ENCODE peak calls at places on chromosomes 12 and 14, in eight cellular contexts. One of them, this sample, is unnamed.
A peak's percentile ranks its signal among the peaks of the same experiment; 100 is the strongest.

GRCh38 chr14:105933238-105933637 is 406.9 kb downstream of the TMEM121 start:
- DNase-seq in GM12891: no peak
- DNase-seq in upper lobe of left lung: no peak
- DNase-seq in H1: no peak
- DNase-seq in stomach: peak; percentile 20
- DNase-seq in SK-N-SH: no peak
- DNase-seq in GM23338: no peak
- DNase-seq in HepG2: no peak
- DNase-seq in this sample: no peak

GRCh38 chr14:101032433-101032832 is 128.9 kb upstream of the RTL1 start:
- DNase-seq in GM12891: no peak
- DNase-seq in SK-N-SH: no peak
- DNase-seq in upper lobe of left lung: peak; percentile 4
- DNase-seq in HepG2: no peak
- DNase-seq in H1: no peak
- DNase-seq in GM23338: no peak
- DNase-seq in stomach: no peak
- DNase-seq in this sample: no peak

GRCh38 chr14:72800848-72801370 is 93.0 kb downstream of the DPF3 start:
- DNase-seq in GM12891: no peak
- DNase-seq in HepG2: no peak
- DNase-seq in upper lobe of left lung: no peak
- DNase-seq in H1: no peak
- DNase-seq in stomach: no peak
- DNase-seq in SK-N-SH: no peak
- DNase-seq in GM23338: no peak
- DNase-seq in this sample: no peak

GRCh38 chr14:58918066-58918465 is 270.4 kb upstream of the DAAM1 start:
- DNase-seq in SK-N-SH: no peak
- DNase-seq in HepG2: no peak
- DNase-seq in GM12891: no peak
- DNase-seq in upper lobe of left lung: no peak
- DNase-seq in H1: no peak
- DNase-seq in stomach: no peak
- DNase-seq in GM23338: no peak
- DNase-seq in this sample: no peak

GRCh38 chr12:44875417-44875953 is 630 bp downstream of the NELL2 start:
- DNase-seq in GM23338: peak; percentile 68
- DNase-seq in GM12891: no peak
- DNase-seq in stomach: no peak
- DNase-seq in SK-N-SH: peak; percentile 55
- DNase-seq in H1: no peak
- DNase-seq in HepG2: no peak
- DNase-seq in upper lobe of left lung: no peak
- DNase-seq in this sample: no peak

GRCh38 chr14:105889666-105890473 is 363.5 kb downstream of the TMEM121 start:
- DNase-seq in GM12891: no peak
- DNase-seq in HepG2: no peak
- DNase-seq in upper lobe of left lung: peak; percentile 12
- DNase-seq in SK-N-SH: peak; percentile 80
- DNase-seq in H1: no peak
- DNase-seq in GM23338: no peak
- DNase-seq in stomach: no peak
- DNase-seq in this sample: no peak

GRCh38 chr12:41596190-41596589 is 408.1 kb downstream of the PDZRN4 start:
- DNase-seq in HepG2: no peak
- DNase-seq in GM12891: no peak
- DNase-seq in stomach: no peak
- DNase-seq in SK-N-SH: no peak
- DNase-seq in GM23338: no peak
- DNase-seq in upper lobe of left lung: no peak
- DNase-seq in H1: no peak
- DNase-seq in this sample: no peak

GRCh38 chr12:65039306-65039705 is 81.8 kb downstream of the WIF1 start:
- DNase-seq in GM23338: peak; percentile 52
- DNase-seq in upper lobe of left lung: no peak
- DNase-seq in stomach: no peak
- DNase-seq in GM12891: no peak
- DNase-seq in SK-N-SH: no peak
- DNase-seq in HepG2: no peak
- DNase-seq in H1: no peak
- DNase-seq in this sample: no peak

GRCh38 chr12:25644964-25645363 is 91.9 kb upstream of the LMNTD1 start:
- DNase-seq in GM12891: no peak
- DNase-seq in H1: no peak
- DNase-seq in HepG2: no peak
- DNase-seq in stomach: no peak
- DNase-seq in GM23338: no peak
- DNase-seq in SK-N-SH: peak; percentile 43
- DNase-seq in upper lobe of left lung: no peak
- DNase-seq in this sample: no peak

GRCh38 chr12:30251546-30251945 is 444.1 kb downstream of the IPO8 start:
- DNase-seq in GM23338: peak; percentile 6
- DNase-seq in GM12891: no peak
- DNase-seq in SK-N-SH: no peak
- DNase-seq in stomach: no peak
- DNase-seq in upper lobe of left lung: no peak
- DNase-seq in HepG2: no peak
- DNase-seq in H1: no peak
- DNase-seq in this sample: no peak

GRCh38 chr12:56086096-56086495 is 6.1 kb downstream of the ERBB3 start:
- DNase-seq in stomach: peak; percentile 82
- DNase-seq in GM12891: no peak
- DNase-seq in GM23338: peak; percentile 12
- DNase-seq in HepG2: no peak
- DNase-seq in SK-N-SH: no peak
- DNase-seq in upper lobe of left lung: peak; percentile 79
- DNase-seq in H1: no peak
- DNase-seq in this sample: no peak

GRCh38 chr12:62006076-62006732 is 254.0 kb upstream of the USP15 start:
- DNase-seq in SK-N-SH: peak; percentile 49
- DNase-seq in GM23338: peak; percentile 73
- DNase-seq in stomach: no peak
- DNase-seq in HepG2: peak; percentile 34
- DNase-seq in H1: no peak
- DNase-seq in upper lobe of left lung: no peak
- DNase-seq in GM12891: peak; percentile 20
- DNase-seq in this sample: peak; percentile 37

GRCh38 chr14:19878029-19878642 is 3.2 kb downstream of the OR4K2 start:
- DNase-seq in stomach: no peak
- DNase-seq in HepG2: peak; percentile 30
- DNase-seq in SK-N-SH: peak; percentile 19
- DNase-seq in GM12891: no peak
- DNase-seq in upper lobe of left lung: no peak
- DNase-seq in GM23338: peak; percentile 58
- DNase-seq in H1: no peak
- DNase-seq in this sample: peak; percentile 6

GRCh38 chr14:105885561-105886320 is 359.4 kb downstream of the TMEM121 start:
- DNase-seq in upper lobe of left lung: peak; percentile 17
- DNase-seq in HepG2: no peak
- DNase-seq in GM23338: no peak
- DNase-seq in stomach: peak; percentile 16
- DNase-seq in GM12891: no peak
- DNase-seq in H1: no peak
- DNase-seq in SK-N-SH: no peak
- DNase-seq in this sample: no peak

GRCh38 chr12:125137776-125138344 is 72.6 kb downstream of the AACS start:
- DNase-seq in H1: no peak
- DNase-seq in GM23338: no peak
- DNase-seq in SK-N-SH: no peak
- DNase-seq in upper lobe of left lung: no peak
- DNase-seq in HepG2: peak; percentile 60
- DNase-seq in stomach: no peak
- DNase-seq in GM12891: no peak
- DNase-seq in this sample: no peak

GRCh38 chr14:69580009-69580577 is 5.4 kb upstream of the CCDC177 start:
- DNase-seq in SK-N-SH: peak; percentile 40
- DNase-seq in HepG2: peak; percentile 95
- DNase-seq in upper lobe of left lung: no peak
- DNase-seq in H1: no peak
- DNase-seq in GM12891: no peak
- DNase-seq in stomach: peak; percentile 30
- DNase-seq in GM23338: peak; percentile 88
- DNase-seq in this sample: no peak
- TF ChIP-seq POLR2AphosphoS5 in SK-N-SH: no peak
- TF ChIP-seq POLR2AphosphoS5 in HepG2: no peak
- TF ChIP-seq POLR2AphosphoS5 in upper lobe of left lung: peak; percentile 49
- TF ChIP-seq POLR2AphosphoS5 in H1: no peak
- TF ChIP-seq POLR2AphosphoS5 in GM12891: no peak
- TF ChIP-seq POLR2AphosphoS5 in stomach: peak; percentile 74
- TF ChIP-seq POLR2AphosphoS5 in GM23338: no peak
- TF ChIP-seq POLR2AphosphoS5 in this sample: no peak

GRCh38 chr14:103870144-103870876 is 22.9 kb upstream of the PPP1R13B start:
- DNase-seq in GM23338: no peak
- DNase-seq in GM12891: no peak
- DNase-seq in upper lobe of left lung: no peak
- DNase-seq in H1: no peak
- DNase-seq in stomach: peak; percentile 66
- DNase-seq in HepG2: no peak
- DNase-seq in SK-N-SH: peak; percentile 42
- DNase-seq in this sample: no peak

GRCh38 chr14:103870891-103871595 is 23.7 kb upstream of the PPP1R13B start:
- DNase-seq in HepG2: no peak
- DNase-seq in GM12891: no peak
- DNase-seq in upper lobe of left lung: no peak
- DNase-seq in H1: no peak
- DNase-seq in SK-N-SH: no peak
- DNase-seq in GM23338: no peak
- DNase-seq in stomach: no peak
- DNase-seq in this sample: no peak

GRCh38 chr14:103869406-103870143 is 22.2 kb upstream of the PPP1R13B start:
- DNase-seq in H1: no peak
- DNase-seq in GM23338: no peak
- DNase-seq in GM12891: no peak
- DNase-seq in upper lobe of left lung: no peak
- DNase-seq in HepG2: no peak
- DNase-seq in SK-N-SH: peak; percentile 46
- DNase-seq in stomach: no peak
- DNase-seq in this sample: no peak

GRCh38 chr14:103872492-103873113 is 25.2 kb upstream of the PPP1R13B start:
- DNase-seq in HepG2: no peak
- DNase-seq in GM23338: peak; percentile 54
- DNase-seq in GM12891: no peak
- DNase-seq in upper lobe of left lung: no peak
- DNase-seq in H1: no peak
- DNase-seq in SK-N-SH: no peak
- DNase-seq in stomach: no peak
- DNase-seq in this sample: no peak

GRCh38 chr14:103871596-103872480 is 24.5 kb upstream of the PPP1R13B start:
- DNase-seq in H1: no peak
- DNase-seq in stomach: peak; percentile 91
- DNase-seq in SK-N-SH: no peak
- DNase-seq in GM12891: peak; percentile 91
- DNase-seq in upper lobe of left lung: peak; percentile 90
- DNase-seq in HepG2: no peak
- DNase-seq in GM23338: peak; percentile 81
- DNase-seq in this sample: no peak
- TF ChIP-seq POLR2AphosphoS5 in H1: no peak
- TF ChIP-seq POLR2AphosphoS5 in stomach: peak; percentile 62
- TF ChIP-seq POLR2AphosphoS5 in SK-N-SH: no peak
- TF ChIP-seq POLR2AphosphoS5 in GM12891: no peak
- TF ChIP-seq POLR2AphosphoS5 in upper lobe of left lung: no peak
- TF ChIP-seq POLR2AphosphoS5 in HepG2: no peak
- TF ChIP-seq POLR2AphosphoS5 in GM23338: peak; percentile 61
- TF ChIP-seq POLR2AphosphoS5 in this sample: no peak

GRCh38 chr12:123131291-123131831 is 19.5 kb downstream of the PITPNM2 start:
- DNase-seq in H1: no peak
- DNase-seq in SK-N-SH: no peak
- DNase-seq in stomach: no peak
- DNase-seq in upper lobe of left lung: no peak
- DNase-seq in GM12891: no peak
- DNase-seq in HepG2: no peak
- DNase-seq in GM23338: no peak
- DNase-seq in this sample: no peak

GRCh38 chr12:123122649-123123048 is 28.2 kb downstream of the PITPNM2 start:
- DNase-seq in GM12891: no peak
- DNase-seq in upper lobe of left lung: no peak
- DNase-seq in stomach: no peak
- DNase-seq in SK-N-SH: no peak
- DNase-seq in HepG2: no peak
- DNase-seq in GM23338: no peak
- DNase-seq in H1: no peak
- DNase-seq in this sample: no peak

GRCh38 chr12:123129651-123130050 is 21.2 kb downstream of the PITPNM2 start:
- DNase-seq in GM23338: no peak
- DNase-seq in H1: no peak
- DNase-seq in HepG2: no peak
- DNase-seq in GM12891: no peak
- DNase-seq in stomach: no peak
- DNase-seq in SK-N-SH: no peak
- DNase-seq in upper lobe of left lung: no peak
- DNase-seq in this sample: no peak

GRCh38 chr12:123121670-123122069 is 29.2 kb downstream of the PITPNM2 start:
- DNase-seq in stomach: no peak
- DNase-seq in SK-N-SH: no peak
- DNase-seq in upper lobe of left lung: no peak
- DNase-seq in GM12891: no peak
- DNase-seq in H1: no peak
- DNase-seq in GM23338: no peak
- DNase-seq in HepG2: no peak
- DNase-seq in this sample: no peak

GRCh38 chr12:123126294-123127144 is 24.4 kb downstream of the PITPNM2 start:
- DNase-seq in GM12891: no peak
- DNase-seq in upper lobe of left lung: no peak
- DNase-seq in GM23338: no peak
- DNase-seq in SK-N-SH: no peak
- DNase-seq in H1: peak; percentile 19
- DNase-seq in stomach: peak; percentile 33
- DNase-seq in HepG2: peak; percentile 83
- DNase-seq in this sample: no peak
- TF ChIP-seq POLR2AphosphoS5 in GM12891: no peak
- TF ChIP-seq POLR2AphosphoS5 in upper lobe of left lung: peak; percentile 56
- TF ChIP-seq POLR2AphosphoS5 in GM23338: no peak
- TF ChIP-seq POLR2AphosphoS5 in SK-N-SH: peak; percentile 60
- TF ChIP-seq POLR2AphosphoS5 in H1: no peak
- TF ChIP-seq POLR2AphosphoS5 in stomach: peak; percentile 77
- TF ChIP-seq POLR2AphosphoS5 in HepG2: no peak
- TF ChIP-seq POLR2AphosphoS5 in this sample: no peak

DNA sequence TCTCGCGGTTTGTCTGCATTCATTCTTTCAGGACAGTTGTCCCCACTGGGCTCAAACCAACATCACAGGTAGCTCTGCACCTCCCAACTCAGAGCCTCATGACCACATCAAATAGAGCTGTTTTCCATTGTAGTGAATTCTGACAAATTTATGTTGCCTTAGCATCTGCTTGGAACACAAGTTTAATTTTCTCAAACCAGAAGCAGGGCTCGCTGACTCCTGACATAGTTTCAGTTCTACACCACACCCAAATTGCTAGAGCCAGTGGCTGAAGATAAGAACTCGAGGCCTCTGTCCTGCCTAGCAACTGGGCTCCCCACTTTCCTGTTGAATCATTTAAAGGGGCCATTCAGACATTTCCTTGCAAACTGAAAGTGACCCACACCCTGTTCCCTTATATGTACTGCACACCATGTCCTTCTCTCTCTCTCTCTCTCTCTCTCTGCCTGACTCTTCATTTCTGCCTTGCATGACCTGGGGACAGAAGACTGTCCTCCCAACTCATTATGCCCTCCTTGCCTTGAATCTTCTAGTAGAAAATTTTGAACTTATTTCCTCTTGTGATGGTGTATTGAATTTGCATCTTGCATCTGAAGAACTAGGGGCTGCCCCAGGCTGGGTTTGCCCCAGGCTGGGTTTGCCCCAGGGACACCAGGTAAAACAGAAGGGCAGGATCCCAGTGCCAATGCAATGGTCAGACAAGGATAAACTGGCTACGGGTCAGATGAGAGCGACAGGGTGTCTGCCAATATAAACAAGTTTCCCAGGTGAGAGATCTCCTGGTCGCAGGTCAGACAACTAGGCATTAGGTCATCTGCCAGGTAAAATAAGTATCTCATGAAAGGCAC is 9.7 kb upstream of the WSCD2 start:
- DNase-seq in GM12891: no peak
- DNase-seq in stomach: peak; percentile 37
- DNase-seq in GM23338: no peak
- DNase-seq in H1: no peak
- DNase-seq in SK-N-SH: no peak
- DNase-seq in upper lobe of left lung: no peak
- DNase-seq in HepG2: no peak
- DNase-seq in this sample: no peak
- TF ChIP-seq POLR2AphosphoS5 in GM12891: no peak
- TF ChIP-seq POLR2AphosphoS5 in stomach: no peak
- TF ChIP-seq POLR2AphosphoS5 in GM23338: no peak
- TF ChIP-seq POLR2AphosphoS5 in H1: no peak
- TF ChIP-seq POLR2AphosphoS5 in SK-N-SH: no peak
- TF ChIP-seq POLR2AphosphoS5 in upper lobe of left lung: no peak
- TF ChIP-seq POLR2AphosphoS5 in HepG2: no peak
- TF ChIP-seq POLR2AphosphoS5 in this sample: no peak